ENCODE peak calls at places on chromosomes 3 and 15, in five cellular contexts. E is GM03348; X is foreskin fibroblast; W is cardiac muscle cell; B is activated CD8-positive, alpha-beta memory T cell treated with anti-CD3 and anti-CD28 coated beads for 24 hours. C is an unnamed sample.

GRCh38 chr3:122307987-122308386 is 17.1 kb upstream of the CSTA start:
- DNase-seq in X (no peak), W (no peak), E (no peak), B (no peak), C (no peak)

GRCh38 chr3:39809995-39810595 is 686 bp downstream of the MYRIP start:
- DNase-seq in E (peak; percentile 12), X (peak; percentile 23), W (peak; percentile 6), B (no peak), C (no peak)

GRCh38 chr3:124201786-124202185 is 209.9 kb upstream of the ROPN1 start:
- DNase-seq in E (no peak), X (no peak), W (peak; percentile 1), B (no peak), C (no peak)

GRCh38 chr3:30756218-30756617 is 138.2 kb downstream of the GADL1 start:
- DNase-seq in W (no peak), X (no peak), E (no peak), B (no peak), C (no peak)

GRCh38 chr3:159200176-159200575 is 398.3 kb downstream of the MFSD1 start:
- DNase-seq in E (peak; percentile 57), W (no peak), X (peak; percentile 87), B (no peak), C (no peak)

GRCh38 chr3:31704651-31705179 is 172.0 kb downstream of the STT3B start:
- DNase-seq in E (peak; percentile 68), X (peak; percentile 89), W (no peak), B (no peak), C (peak; percentile 65)

GRCh38 chr3:141845407-141846049 is 30.9 kb upstream of the ATP1B3 start:
- DNase-seq in X (no peak), W (peak; percentile 10), B (no peak), E (no peak), C (no peak)

GRCh38 chr3:31086698-31087097 is 192.2 kb upstream of the GADL1 start:
- DNase-seq in B (no peak), W (no peak), E (no peak), X (no peak), C (no peak)

GRCh38 chr3:75342425-75342824 is 321.7 kb upstream of the FRG2C start:
- DNase-seq in E (no peak), W (no peak), B (no peak), X (no peak), C (no peak)

GRCh38 chr3:47000198-47000815 is 20.8 kb downstream of the NBEAL2 start:
- DNase-seq in W (no peak), E (peak; percentile 30), X (peak; percentile 71), B (no peak), C (no peak)

GRCh38 chr15:51004103-51004536 is 90.6 kb downstream of the TNFAIP8L3 start:
- DNase-seq in W (no peak), E (peak; percentile 36), X (peak; percentile 66), B (no peak), C (no peak)

GRCh38 chr15:56759450-56759845 is 26.1 kb upstream of the ZNF280D start:
- DNase-seq in B (no peak), E (peak; percentile 63), W (no peak), X (peak; percentile 93), C (no peak)

GRCh38 chr3:65019412-65020093 is 331.8 kb upstream of the ADAMTS9 start:
- DNase-seq in E (no peak), W (no peak), X (peak; percentile 4), B (no peak), C (no peak)

GRCh38 chr15:95486224-95486623 is 844.3 kb upstream of the NR2F2 start:
- DNase-seq in B (no peak), X (no peak), W (no peak), E (no peak), C (no peak)

GRCh38 chr3:41026394-41027177 is 172.7 kb upstream of the CTNNB1 start:
- DNase-seq in E (no peak), B (no peak), X (no peak), W (peak; percentile 62), C (no peak)

GRCh38 chr3:72018339-72018984 is 233.5 kb upstream of the PROK2 start:
- DNase-seq in W (peak; percentile 38), X (peak; percentile 60), B (no peak), E (peak; percentile 28), C (no peak)

GRCh38 chr15:63166219-63166618 is 8.9 kb upstream of the RPS27L start:
- DNase-seq in B (no peak), X (no peak), W (no peak), E (peak; percentile 17), C (no peak)

GRCh38 chr3:161851941-161852566 is 355.4 kb downstream of the OTOL1 start:
- DNase-seq in E (peak; percentile 69), B (peak; percentile 62), W (peak; percentile 48), X (peak; percentile 65), C (no peak)

GRCh38 chr3:139173372-139174108 is 128.8 kb upstream of the PRR23C start:
- DNase-seq in W (no peak), E (peak; percentile 43), X (peak; percentile 70), B (no peak), C (no peak)

GRCh38 chr3:85571835-85572234 is 613.0 kb downstream of the CADM2 start:
- DNase-seq in E (no peak), B (no peak), X (peak; percentile 46), W (no peak), C (no peak)

GRCh38 chr3:165751654-165752053 is 85.6 kb downstream of the BCHE start:
- DNase-seq in X (no peak), E (no peak), W (peak; percentile 64), B (no peak), C (no peak)

GRCh38 chr15:67892559-67893377 is 52.9 kb upstream of the RNU6-1 start:
- DNase-seq in E (no peak), W (no peak), X (no peak), B (no peak), C (no peak)

GRCh38 chr3:168090306-168091085 is 5.2 kb downstream of the GOLIM4 start:
- DNase-seq in B (no peak), X (no peak), W (no peak), E (no peak), C (no peak)

GRCh38 chr3:40009991-40010390 is 200.6 kb downstream of the MYRIP start:
- DNase-seq in W (no peak), X (no peak), E (no peak), B (no peak), C (no peak)

GRCh38 chr3:165852710-165853109 is 15.5 kb upstream of the BCHE start:
- DNase-seq in B (no peak), X (no peak), E (no peak), W (no peak), C (no peak)

GRCh38 chr3:113167929-113168771 is 43.2 kb upstream of the BOC start:
- DNase-seq in W (no peak), B (no peak), E (no peak), X (no peak), C (no peak)

GRCh38 chr3:62379206-62379834 is 6.0 kb upstream of the FEZF2 start:
- DNase-seq in E (no peak), W (no peak), B (no peak), X (peak; percentile 8), C (no peak)

GRCh38 chr3:62587169-62587568 is 213.8 kb upstream of the FEZF2 start:
- DNase-seq in X (peak; percentile 96), E (no peak), W (no peak), B (no peak), C (no peak)

C was measured in osteocyte.